ENCODE peak calls at places on chromosomes 5 and 9, in nine cellular contexts. One of them, this sample, is unnamed.

GRCh38 chr9:32069969-32070368 is 314.5 kb upstream of the ACO1 start:
- DNase-seq in effector memory CD4-positive, alpha-beta T cell: no peak
- DNase-seq in hypothalamus: no peak
- DNase-seq in AG08395: no peak
- DNase-seq in activated CD8-positive, alpha-beta memory T cell treated with anti-CD3 and anti-CD28 coated beads for 48 hours: no peak
- DNase-seq in SHP77: no peak
- DNase-seq in hepatocyte: no peak
- DNase-seq in NCI-H2081: no peak
- DNase-seq in skeletal muscle cell: no peak
- DNase-seq in this sample: no peak

GRCh38 chr5:10635257-10635860 is 71.5 kb downstream of the ANKRD33B start:
- DNase-seq in effector memory CD4-positive, alpha-beta T cell: peak
- DNase-seq in hypothalamus: no peak
- DNase-seq in AG08395: peak
- DNase-seq in activated CD8-positive, alpha-beta memory T cell treated with anti-CD3 and anti-CD28 coated beads for 48 hours: peak
- DNase-seq in SHP77: no peak
- DNase-seq in hepatocyte: no peak
- DNase-seq in NCI-H2081: no peak
- DNase-seq in skeletal muscle cell: peak
- DNase-seq in this sample: no peak

GRCh38 chr9:76218868-76219462 is 175.3 kb downstream of the RFK start:
- DNase-seq in effector memory CD4-positive, alpha-beta T cell: no peak
- DNase-seq in hypothalamus: no peak
- DNase-seq in AG08395: no peak
- DNase-seq in activated CD8-positive, alpha-beta memory T cell treated with anti-CD3 and anti-CD28 coated beads for 48 hours: no peak
- DNase-seq in SHP77: no peak
- DNase-seq in hepatocyte: no peak
- DNase-seq in NCI-H2081: no peak
- DNase-seq in skeletal muscle cell: no peak
- DNase-seq in this sample: no peak

GRCh38 chr5:150644496-150644895 is 4.0 kb downstream of the SYNPO start:
- DNase-seq in effector memory CD4-positive, alpha-beta T cell: no peak
- DNase-seq in hypothalamus: no peak
- DNase-seq in AG08395: no peak
- DNase-seq in activated CD8-positive, alpha-beta memory T cell treated with anti-CD3 and anti-CD28 coated beads for 48 hours: no peak
- DNase-seq in SHP77: peak
- DNase-seq in hepatocyte: no peak
- DNase-seq in NCI-H2081: no peak
- DNase-seq in skeletal muscle cell: no peak
- DNase-seq in this sample: no peak

GRCh38 chr9:117528225-117528624 is 113.4 kb upstream of the ASTN2 start:
- DNase-seq in effector memory CD4-positive, alpha-beta T cell: no peak
- DNase-seq in hypothalamus: no peak
- DNase-seq in AG08395: no peak
- DNase-seq in activated CD8-positive, alpha-beta memory T cell treated with anti-CD3 and anti-CD28 coated beads for 48 hours: no peak
- DNase-seq in SHP77: no peak
- DNase-seq in hepatocyte: no peak
- DNase-seq in NCI-H2081: no peak
- DNase-seq in skeletal muscle cell: no peak
- DNase-seq in this sample: no peak

GRCh38 chr9:124894741-124895170 is 32.8 kb downstream of the ARPC5L start:
- DNase-seq in effector memory CD4-positive, alpha-beta T cell: no peak
- DNase-seq in hypothalamus: no peak
- DNase-seq in AG08395: peak
- DNase-seq in activated CD8-positive, alpha-beta memory T cell treated with anti-CD3 and anti-CD28 coated beads for 48 hours: no peak
- DNase-seq in SHP77: no peak
- DNase-seq in hepatocyte: peak
- DNase-seq in NCI-H2081: no peak
- DNase-seq in skeletal muscle cell: no peak
- DNase-seq in this sample: no peak

GRCh38 chr9:130271473-130271872 is 5.9 kb downstream of the HMCN2 start:
- DNase-seq in effector memory CD4-positive, alpha-beta T cell: no peak
- DNase-seq in hypothalamus: no peak
- DNase-seq in AG08395: no peak
- DNase-seq in activated CD8-positive, alpha-beta memory T cell treated with anti-CD3 and anti-CD28 coated beads for 48 hours: no peak
- DNase-seq in SHP77: no peak
- DNase-seq in hepatocyte: no peak
- DNase-seq in NCI-H2081: no peak
- DNase-seq in skeletal muscle cell: no peak
- DNase-seq in this sample: no peak

GRCh38 chr9:108884701-108885100 is 22.6 kb downstream of the ACTL7A start:
- DNase-seq in effector memory CD4-positive, alpha-beta T cell: no peak
- DNase-seq in hypothalamus: no peak
- DNase-seq in AG08395: no peak
- DNase-seq in activated CD8-positive, alpha-beta memory T cell treated with anti-CD3 and anti-CD28 coated beads for 48 hours: no peak
- DNase-seq in SHP77: no peak
- DNase-seq in hepatocyte: no peak
- DNase-seq in NCI-H2081: no peak
- DNase-seq in skeletal muscle cell: no peak
- DNase-seq in this sample: no peak

GRCh38 chr9:18037981-18038380 is 436.0 kb upstream of the ADAMTSL1 start:
- DNase-seq in effector memory CD4-positive, alpha-beta T cell: no peak
- DNase-seq in hypothalamus: no peak
- DNase-seq in AG08395: no peak
- DNase-seq in activated CD8-positive, alpha-beta memory T cell treated with anti-CD3 and anti-CD28 coated beads for 48 hours: no peak
- DNase-seq in SHP77: no peak
- DNase-seq in hepatocyte: no peak
- DNase-seq in NCI-H2081: no peak
- DNase-seq in skeletal muscle cell: no peak
- DNase-seq in this sample: no peak

GRCh38 chr9:115649991-115650472 is 503.6 kb upstream of the PAPPA start:
- DNase-seq in effector memory CD4-positive, alpha-beta T cell: no peak
- DNase-seq in hypothalamus: peak
- DNase-seq in AG08395: no peak
- DNase-seq in activated CD8-positive, alpha-beta memory T cell treated with anti-CD3 and anti-CD28 coated beads for 48 hours: no peak
- DNase-seq in SHP77: no peak
- DNase-seq in hepatocyte: peak
- DNase-seq in NCI-H2081: no peak
- DNase-seq in skeletal muscle cell: peak
- DNase-seq in this sample: peak

GRCh38 chr9:135611875-135612209 is 27.5 kb downstream of the GLT6D1 start:
- DNase-seq in effector memory CD4-positive, alpha-beta T cell: no peak
- DNase-seq in hypothalamus: no peak
- DNase-seq in AG08395: no peak
- DNase-seq in activated CD8-positive, alpha-beta memory T cell treated with anti-CD3 and anti-CD28 coated beads for 48 hours: no peak
- DNase-seq in SHP77: no peak
- DNase-seq in hepatocyte: no peak
- DNase-seq in NCI-H2081: no peak
- DNase-seq in skeletal muscle cell: no peak
- DNase-seq in this sample: no peak

GRCh38 chr9:3578786-3579185 is 53.0 kb upstream of the RFX3 start:
- DNase-seq in effector memory CD4-positive, alpha-beta T cell: no peak
- DNase-seq in hypothalamus: no peak
- DNase-seq in AG08395: peak
- DNase-seq in activated CD8-positive, alpha-beta memory T cell treated with anti-CD3 and anti-CD28 coated beads for 48 hours: no peak
- DNase-seq in SHP77: no peak
- DNase-seq in hepatocyte: no peak
- DNase-seq in NCI-H2081: no peak
- DNase-seq in skeletal muscle cell: peak
- DNase-seq in this sample: no peak

GRCh38 chr9:2241461-2241874 is 226.3 kb downstream of the SMARCA2 start:
- DNase-seq in effector memory CD4-positive, alpha-beta T cell: no peak
- DNase-seq in hypothalamus: peak
- DNase-seq in AG08395: peak
- DNase-seq in activated CD8-positive, alpha-beta memory T cell treated with anti-CD3 and anti-CD28 coated beads for 48 hours: no peak
- DNase-seq in SHP77: peak
- DNase-seq in hepatocyte: peak
- DNase-seq in NCI-H2081: peak
- DNase-seq in skeletal muscle cell: peak
- DNase-seq in this sample: peak

GRCh38 chr9:125631391-125632085 is 75.5 kb downstream of the MAPKAP1 start:
- DNase-seq in effector memory CD4-positive, alpha-beta T cell: no peak
- DNase-seq in hypothalamus: no peak
- DNase-seq in AG08395: peak
- DNase-seq in activated CD8-positive, alpha-beta memory T cell treated with anti-CD3 and anti-CD28 coated beads for 48 hours: no peak
- DNase-seq in SHP77: peak
- DNase-seq in hepatocyte: peak
- DNase-seq in NCI-H2081: peak
- DNase-seq in skeletal muscle cell: no peak
- DNase-seq in this sample: peak

GRCh38 chr9:112166176-112167140 is 8.6 kb downstream of the SUSD1 start:
- DNase-seq in effector memory CD4-positive, alpha-beta T cell: no peak
- DNase-seq in hypothalamus: no peak
- DNase-seq in AG08395: peak
- DNase-seq in activated CD8-positive, alpha-beta memory T cell treated with anti-CD3 and anti-CD28 coated beads for 48 hours: no peak
- DNase-seq in SHP77: no peak
- DNase-seq in hepatocyte: peak
- DNase-seq in NCI-H2081: peak
- DNase-seq in skeletal muscle cell: peak
- DNase-seq in this sample: no peak

GRCh38 chr9:112041536-112042243 is 133.4 kb downstream of the SUSD1 start:
- DNase-seq in effector memory CD4-positive, alpha-beta T cell: no peak
- DNase-seq in hypothalamus: no peak
- DNase-seq in AG08395: peak
- DNase-seq in activated CD8-positive, alpha-beta memory T cell treated with anti-CD3 and anti-CD28 coated beads for 48 hours: no peak
- DNase-seq in SHP77: no peak
- DNase-seq in hepatocyte: peak
- DNase-seq in NCI-H2081: no peak
- DNase-seq in skeletal muscle cell: peak
- DNase-seq in this sample: no peak

GRCh38 chr5:77751328-77752023 is 24.7 kb downstream of the TBCA start:
- DNase-seq in effector memory CD4-positive, alpha-beta T cell: no peak
- DNase-seq in hypothalamus: no peak
- DNase-seq in AG08395: no peak
- DNase-seq in activated CD8-positive, alpha-beta memory T cell treated with anti-CD3 and anti-CD28 coated beads for 48 hours: no peak
- DNase-seq in SHP77: no peak
- DNase-seq in hepatocyte: no peak
- DNase-seq in NCI-H2081: no peak
- DNase-seq in skeletal muscle cell: no peak
- DNase-seq in this sample: no peak

GRCh38 chr5:170752257-170753215 is 31.0 kb upstream of the GABRP start:
- DNase-seq in effector memory CD4-positive, alpha-beta T cell: no peak
- DNase-seq in hypothalamus: no peak
- DNase-seq in AG08395: no peak
- DNase-seq in activated CD8-positive, alpha-beta memory T cell treated with anti-CD3 and anti-CD28 coated beads for 48 hours: no peak
- DNase-seq in SHP77: no peak
- DNase-seq in hepatocyte: no peak
- DNase-seq in NCI-H2081: peak
- DNase-seq in skeletal muscle cell: no peak
- DNase-seq in this sample: no peak

GRCh38 chr9:136058801-136059302 is 36.2 kb downstream of the NACC2 start:
- DNase-seq in effector memory CD4-positive, alpha-beta T cell: no peak
- DNase-seq in hypothalamus: no peak
- DNase-seq in AG08395: no peak
- DNase-seq in activated CD8-positive, alpha-beta memory T cell treated with anti-CD3 and anti-CD28 coated beads for 48 hours: no peak
- DNase-seq in SHP77: no peak
- DNase-seq in hepatocyte: no peak
- DNase-seq in NCI-H2081: no peak
- DNase-seq in skeletal muscle cell: no peak
- DNase-seq in this sample: no peak

GRCh38 chr9:114722363-114722695 is 40.3 kb upstream of the TEX48 start:
- DNase-seq in effector memory CD4-positive, alpha-beta T cell: no peak
- DNase-seq in hypothalamus: no peak
- DNase-seq in AG08395: no peak
- DNase-seq in activated CD8-positive, alpha-beta memory T cell treated with anti-CD3 and anti-CD28 coated beads for 48 hours: no peak
- DNase-seq in SHP77: no peak
- DNase-seq in hepatocyte: no peak
- DNase-seq in NCI-H2081: no peak
- DNase-seq in skeletal muscle cell: no peak
- DNase-seq in this sample: no peak

GRCh38 chr5:176133289-176133870 is 104.8 kb upstream of the SIMC1 start:
- DNase-seq in effector memory CD4-positive, alpha-beta T cell: no peak
- DNase-seq in hypothalamus: no peak
- DNase-seq in AG08395: no peak
- DNase-seq in activated CD8-positive, alpha-beta memory T cell treated with anti-CD3 and anti-CD28 coated beads for 48 hours: no peak
- DNase-seq in SHP77: no peak
- DNase-seq in hepatocyte: no peak
- DNase-seq in NCI-H2081: no peak
- DNase-seq in skeletal muscle cell: no peak
- DNase-seq in this sample: no peak

GRCh38 chr5:132456553-132457361 is 33.8 kb downstream of the IRF1 start:
- DNase-seq in effector memory CD4-positive, alpha-beta T cell: peak
- DNase-seq in hypothalamus: no peak
- DNase-seq in AG08395: peak
- DNase-seq in activated CD8-positive, alpha-beta memory T cell treated with anti-CD3 and anti-CD28 coated beads for 48 hours: no peak
- DNase-seq in SHP77: no peak
- DNase-seq in hepatocyte: no peak
- DNase-seq in NCI-H2081: no peak
- DNase-seq in skeletal muscle cell: no peak
- DNase-seq in this sample: no peak

GRCh38 chr5:119187776-119188529 is 117.1 kb downstream of the DMXL1 start:
- DNase-seq in effector memory CD4-positive, alpha-beta T cell: no peak
- DNase-seq in hypothalamus: no peak
- DNase-seq in AG08395: no peak
- DNase-seq in activated CD8-positive, alpha-beta memory T cell treated with anti-CD3 and anti-CD28 coated beads for 48 hours: no peak
- DNase-seq in SHP77: no peak
- DNase-seq in hepatocyte: no peak
- DNase-seq in NCI-H2081: no peak
- DNase-seq in skeletal muscle cell: no peak
- DNase-seq in this sample: no peak

GRCh38 chr9:38046669-38047300 is 22.2 kb downstream of the SHB start:
- DNase-seq in effector memory CD4-positive, alpha-beta T cell: no peak
- DNase-seq in hypothalamus: no peak
- DNase-seq in AG08395: peak
- DNase-seq in activated CD8-positive, alpha-beta memory T cell treated with anti-CD3 and anti-CD28 coated beads for 48 hours: no peak
- DNase-seq in SHP77: no peak
- DNase-seq in hepatocyte: peak
- DNase-seq in NCI-H2081: no peak
- DNase-seq in skeletal muscle cell: no peak
- DNase-seq in this sample: peak

GRCh38 chr5:168295574-168296201 is 4.2 kb downstream of the WWC1 start:
- DNase-seq in effector memory CD4-positive, alpha-beta T cell: no peak
- DNase-seq in hypothalamus: peak
- DNase-seq in AG08395: peak
- DNase-seq in activated CD8-positive, alpha-beta memory T cell treated with anti-CD3 and anti-CD28 coated beads for 48 hours: no peak
- DNase-seq in SHP77: no peak
- DNase-seq in hepatocyte: peak
- DNase-seq in NCI-H2081: no peak
- DNase-seq in skeletal muscle cell: peak
- DNase-seq in this sample: no peak

GRCh38 chr9:121013911-121014310 is 36.2 kb downstream of the C5 start:
- DNase-seq in effector memory CD4-positive, alpha-beta T cell: no peak
- DNase-seq in hypothalamus: no peak
- DNase-seq in AG08395: no peak
- DNase-seq in activated CD8-positive, alpha-beta memory T cell treated with anti-CD3 and anti-CD28 coated beads for 48 hours: no peak
- DNase-seq in SHP77: no peak
- DNase-seq in hepatocyte: no peak
- DNase-seq in NCI-H2081: no peak
- DNase-seq in skeletal muscle cell: no peak
- DNase-seq in this sample: no peak

GRCh38 chr5:90873033-90873517 is 314.5 kb downstream of the ADGRV1 start:
- DNase-seq in effector memory CD4-positive, alpha-beta T cell: no peak
- DNase-seq in hypothalamus: no peak
- DNase-seq in AG08395: no peak
- DNase-seq in activated CD8-positive, alpha-beta memory T cell treated with anti-CD3 and anti-CD28 coated beads for 48 hours: no peak
- DNase-seq in SHP77: no peak
- DNase-seq in hepatocyte: no peak
- DNase-seq in NCI-H2081: no peak
- DNase-seq in skeletal muscle cell: no peak
- DNase-seq in this sample: no peak

GRCh38 chr9:123111977-123112869 is 78.8 kb downstream of the GPR21 start:
- DNase-seq in effector memory CD4-positive, alpha-beta T cell: no peak
- DNase-seq in hypothalamus: no peak
- DNase-seq in AG08395: peak
- DNase-seq in activated CD8-positive, alpha-beta memory T cell treated with anti-CD3 and anti-CD28 coated beads for 48 hours: no peak
- DNase-seq in SHP77: no peak
- DNase-seq in hepatocyte: no peak
- DNase-seq in NCI-H2081: no peak
- DNase-seq in skeletal muscle cell: no peak
- DNase-seq in this sample: no peak

GRCh38 chr5:67494186-67494842 is 297.7 kb upstream of the CD180 start:
- DNase-seq in effector memory CD4-positive, alpha-beta T cell: no peak
- DNase-seq in hypothalamus: peak
- DNase-seq in AG08395: no peak
- DNase-seq in activated CD8-positive, alpha-beta memory T cell treated with anti-CD3 and anti-CD28 coated beads for 48 hours: no peak
- DNase-seq in SHP77: peak
- DNase-seq in hepatocyte: no peak
- DNase-seq in NCI-H2081: no peak
- DNase-seq in skeletal muscle cell: no peak
- DNase-seq in this sample: no peak

GRCh38 chr9:30732060-30732459 is 1652.4 kb upstream of the ACO1 start:
- DNase-seq in effector memory CD4-positive, alpha-beta T cell: no peak
- DNase-seq in hypothalamus: no peak
- DNase-seq in AG08395: no peak
- DNase-seq in activated CD8-positive, alpha-beta memory T cell treated with anti-CD3 and anti-CD28 coated beads for 48 hours: no peak
- DNase-seq in SHP77: no peak
- DNase-seq in hepatocyte: no peak
- DNase-seq in NCI-H2081: no peak
- DNase-seq in skeletal muscle cell: no peak
- DNase-seq in this sample: no peak

GRCh38 chr5:154309805-154310204 is 119.3 kb downstream of the GALNT10 start:
- DNase-seq in effector memory CD4-positive, alpha-beta T cell: no peak
- DNase-seq in hypothalamus: no peak
- DNase-seq in AG08395: no peak
- DNase-seq in activated CD8-positive, alpha-beta memory T cell treated with anti-CD3 and anti-CD28 coated beads for 48 hours: no peak
- DNase-seq in SHP77: no peak
- DNase-seq in hepatocyte: no peak
- DNase-seq in NCI-H2081: no peak
- DNase-seq in skeletal muscle cell: no peak
- DNase-seq in this sample: no peak

This sample was measured in LNCaP clone FGC.